ENCODE peak calls at places on chromosome 16, in seven cellular contexts. One of them, this sample, is unnamed. For H3K9me2, the result is how much of the 10 kb centered on the place peaks cover.

GRCh38 chr16:89396156-89396555 is 94.2 kb downstream of the ANKRD11 start:
- DNase-seq in GM23248: no peak
- DNase-seq in GM23338: no peak
- DNase-seq in MM.1S: no peak
- DNase-seq in PC-9: no peak
- DNase-seq in HCT116: no peak
- DNase-seq in PC-3: no peak
- DNase-seq in this sample: no peak

GRCh38 chr16:65012357-65012756 is 109.5 kb downstream of the CDH11 start:
- DNase-seq in PC-9: no peak
- DNase-seq in GM23248: peak
- DNase-seq in MM.1S: no peak
- DNase-seq in HCT116: no peak
- DNase-seq in GM23338: no peak
- DNase-seq in PC-3: no peak
- DNase-seq in this sample: no peak

GRCh38 chr16:28543072-28543471 is 4.3 kb upstream of the NUPR1 start:
- DNase-seq in PC-9: peak
- DNase-seq in PC-3: no peak
- DNase-seq in GM23338: no peak
- DNase-seq in HCT116: no peak
- DNase-seq in GM23248: no peak
- DNase-seq in MM.1S: no peak
- DNase-seq in this sample: no peak

GRCh38 chr16:10619271-10619849 is 39.0 kb upstream of the EMP2 start:
- DNase-seq in GM23338: peak
- DNase-seq in PC-3: no peak
- DNase-seq in GM23248: peak
- DNase-seq in MM.1S: no peak
- DNase-seq in HCT116: no peak
- DNase-seq in PC-9: peak
- DNase-seq in this sample: no peak

GRCh38 chr16:74449470-74449869 is 28.2 kb upstream of the CLEC18B start:
- DNase-seq in GM23338: no peak
- DNase-seq in GM23248: peak
- DNase-seq in PC-9: peak
- DNase-seq in PC-3: peak
- DNase-seq in HCT116: peak
- DNase-seq in MM.1S: no peak
- DNase-seq in this sample: peak

GRCh38 chr16:89248196-89249005 is 30.9 kb downstream of the ZNF778 start:
- DNase-seq in PC-9: no peak
- DNase-seq in GM23248: no peak
- DNase-seq in MM.1S: no peak
- DNase-seq in PC-3: no peak
- DNase-seq in GM23338: peak
- DNase-seq in HCT116: no peak
- DNase-seq in this sample: no peak

GRCh38 chr16:53745753-53746258 is 41.9 kb downstream of the FTO start:
- DNase-seq in PC-9: peak
- DNase-seq in HCT116: peak
- DNase-seq in GM23338: peak
- DNase-seq in GM23248: peak
- DNase-seq in PC-3: peak
- DNase-seq in MM.1S: no peak
- DNase-seq in this sample: no peak

GRCh38 chr16:29641561-29641960 is 21.5 kb upstream of the SPN start:
- DNase-seq in GM23338: no peak
- DNase-seq in MM.1S: no peak
- DNase-seq in PC-9: no peak
- DNase-seq in HCT116: no peak
- DNase-seq in GM23248: no peak
- DNase-seq in PC-3: no peak
- DNase-seq in this sample: no peak

GRCh38 chr16:83853834-83854233 is 45.1 kb upstream of the MLYCD start:
- DNase-seq in PC-9: no peak
- DNase-seq in PC-3: no peak
- DNase-seq in HCT116: no peak
- DNase-seq in MM.1S: no peak
- DNase-seq in GM23338: no peak
- DNase-seq in GM23248: no peak
- DNase-seq in this sample: no peak

GRCh38 chr16:17638134-17638533 is 167.4 kb upstream of the XYLT1 start:
- DNase-seq in MM.1S: no peak
- DNase-seq in GM23338: no peak
- DNase-seq in HCT116: no peak
- DNase-seq in GM23248: no peak
- DNase-seq in PC-9: no peak
- DNase-seq in PC-3: no peak
- DNase-seq in this sample: no peak

GRCh38 chr16:27894441-27894840 is 169.1 kb downstream of the GSG1L start:
- DNase-seq in PC-9: no peak
- DNase-seq in PC-3: no peak
- DNase-seq in HCT116: no peak
- DNase-seq in MM.1S: no peak
- DNase-seq in GM23338: no peak
- DNase-seq in GM23248: no peak
- DNase-seq in this sample: no peak

GRCh38 chr16:29148867-29149272 is 164.0 kb downstream of the LAT start:
- DNase-seq in HCT116: no peak
- DNase-seq in PC-3: no peak
- DNase-seq in MM.1S: no peak
- DNase-seq in GM23338: no peak
- DNase-seq in PC-9: no peak
- DNase-seq in GM23248: no peak
- DNase-seq in this sample: no peak

GRCh38 chr16:85286066-85286712 is 173.9 kb upstream of the CIBAR2 start:
- DNase-seq in GM23338: no peak
- DNase-seq in GM23248: peak
- DNase-seq in PC-3: no peak
- DNase-seq in HCT116: no peak
- DNase-seq in PC-9: no peak
- DNase-seq in MM.1S: no peak
- DNase-seq in this sample: no peak

GRCh38 chr16:71846443-71846842 is 667 bp downstream of the ATXN1L start:
- DNase-seq in GM23338: peak
- DNase-seq in PC-9: peak
- DNase-seq in HCT116: no peak
- DNase-seq in PC-3: no peak
- DNase-seq in MM.1S: peak
- DNase-seq in GM23248: peak
- DNase-seq in this sample: peak

GRCh38 chr16:22360963-22361659 is 13.3 kb downstream of the CDR2 start:
- DNase-seq in PC-3: no peak
- DNase-seq in GM23338: no peak
- DNase-seq in GM23248: no peak
- DNase-seq in HCT116: no peak
- DNase-seq in PC-9: no peak
- DNase-seq in MM.1S: peak
- DNase-seq in this sample: no peak

GRCh38 chr16:24610421-24610765 is 71.0 kb downstream of the RBBP6 start:
- DNase-seq in HCT116: no peak
- DNase-seq in GM23248: peak
- DNase-seq in PC-3: peak
- DNase-seq in MM.1S: no peak
- DNase-seq in GM23338: peak
- DNase-seq in PC-9: peak
- DNase-seq in this sample: peak

GRCh38 chr16:11104168-11105037 is 151.6 kb downstream of the SOCS1 start:
- DNase-seq in MM.1S: no peak
- DNase-seq in PC-3: no peak
- DNase-seq in GM23338: no peak
- DNase-seq in HCT116: no peak
- DNase-seq in GM23248: no peak
- DNase-seq in PC-9: no peak
- DNase-seq in this sample: no peak

GRCh38 chr16:50153648-50154368 is 702 bp downstream of the TENT4B start:
- DNase-seq in GM23248: peak
- DNase-seq in HCT116: no peak
- DNase-seq in MM.1S: peak
- DNase-seq in GM23338: peak
- DNase-seq in PC-3: peak
- DNase-seq in PC-9: peak
- DNase-seq in this sample: no peak

DNA sequence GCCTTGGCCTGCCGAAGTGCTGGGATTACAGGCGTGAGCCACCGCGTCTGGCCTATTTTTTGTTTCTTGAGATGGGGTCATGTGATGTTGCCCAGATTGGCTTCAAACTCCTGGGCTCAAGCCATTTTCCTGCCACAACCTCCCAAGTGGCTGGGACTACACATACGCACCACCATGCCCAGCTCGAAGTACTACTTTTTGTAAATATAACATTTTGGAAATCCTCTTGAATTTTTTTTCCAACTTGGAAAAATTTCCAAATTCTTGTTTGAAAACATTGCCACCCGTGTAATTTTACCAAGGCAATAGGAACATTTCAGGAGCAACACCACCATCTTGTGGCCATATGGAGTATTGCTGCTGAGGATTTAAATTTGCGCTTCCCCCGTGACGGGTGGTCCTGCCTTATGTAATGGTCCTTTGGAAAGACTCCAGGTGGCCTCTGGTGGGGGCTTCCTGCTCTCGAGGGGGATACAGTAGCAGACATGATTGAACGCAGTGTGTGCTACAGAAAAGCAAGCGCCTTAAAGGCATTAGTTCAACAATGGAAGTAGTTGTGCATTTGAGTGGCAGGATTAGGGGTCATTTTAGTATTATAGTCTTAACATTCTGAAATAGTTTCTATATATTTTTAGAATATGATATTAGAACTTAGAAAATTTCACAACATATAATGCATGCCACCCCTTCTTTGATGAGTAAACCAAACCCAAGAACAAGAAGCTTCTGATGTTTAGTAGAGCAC is 8.0 kb downstream of the FLYWCH1 start:
- DNase-seq in PC-9: peak
- DNase-seq in PC-3: peak
- DNase-seq in GM23338: peak
- DNase-seq in MM.1S: peak
- DNase-seq in HCT116: peak
- DNase-seq in GM23248: peak
- DNase-seq in this sample: peak
- H3K9me2 ChIP-seq in PC-9: under half
- H3K9me2 ChIP-seq in PC-3: under half
- H3K9me2 ChIP-seq in GM23338: under half
- H3K9me2 ChIP-seq in MM.1S: under half
- H3K9me2 ChIP-seq in HCT116: under half
- H3K9me2 ChIP-seq in GM23248: under half
- H3K9me2 ChIP-seq in this sample: under half

DNA sequence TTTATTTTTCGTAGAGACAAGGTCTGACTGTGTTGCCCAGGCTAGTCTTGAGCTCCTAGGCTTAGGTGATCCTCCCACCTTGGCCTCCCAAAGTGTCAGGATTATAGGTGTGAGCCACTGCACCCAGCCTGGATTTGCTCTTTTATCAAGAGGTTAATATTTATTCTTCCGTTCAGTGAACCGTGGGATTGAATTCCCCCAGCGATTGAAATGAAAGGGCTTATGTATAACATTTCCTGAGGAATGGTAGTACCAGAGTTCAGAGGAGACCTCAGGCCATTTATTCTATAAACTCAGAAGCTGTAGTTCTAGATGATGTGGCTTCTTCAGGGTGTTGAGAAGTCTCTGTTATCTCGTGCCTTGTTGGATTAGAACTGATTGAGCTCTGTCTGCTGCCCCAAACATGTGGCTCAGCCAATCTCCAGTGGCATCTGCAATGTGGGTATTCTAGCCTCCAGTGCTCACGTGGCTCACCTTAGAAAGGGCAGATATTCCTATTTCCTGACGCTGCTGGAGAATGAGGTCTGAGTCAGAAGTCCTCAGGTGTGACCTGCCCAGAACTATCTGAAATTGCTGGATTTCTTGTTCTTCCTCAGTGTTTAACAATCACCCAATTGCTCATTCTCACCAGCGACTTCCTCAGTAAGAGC is 22.5 kb downstream of the HMOX2 start:
- DNase-seq in MM.1S: no peak
- DNase-seq in HCT116: no peak
- DNase-seq in GM23338: no peak
- DNase-seq in PC-3: peak
- DNase-seq in GM23248: no peak
- DNase-seq in PC-9: peak
- DNase-seq in this sample: no peak
- TF ChIP-seq EZH2 in MM.1S: no peak
- TF ChIP-seq EZH2 in HCT116: no peak
- TF ChIP-seq EZH2 in GM23338: no peak
- TF ChIP-seq EZH2 in PC-3: no peak
- TF ChIP-seq EZH2 in GM23248: no peak
- TF ChIP-seq EZH2 in PC-9: no peak
- TF ChIP-seq EZH2 in this sample: no peak

DNA sequence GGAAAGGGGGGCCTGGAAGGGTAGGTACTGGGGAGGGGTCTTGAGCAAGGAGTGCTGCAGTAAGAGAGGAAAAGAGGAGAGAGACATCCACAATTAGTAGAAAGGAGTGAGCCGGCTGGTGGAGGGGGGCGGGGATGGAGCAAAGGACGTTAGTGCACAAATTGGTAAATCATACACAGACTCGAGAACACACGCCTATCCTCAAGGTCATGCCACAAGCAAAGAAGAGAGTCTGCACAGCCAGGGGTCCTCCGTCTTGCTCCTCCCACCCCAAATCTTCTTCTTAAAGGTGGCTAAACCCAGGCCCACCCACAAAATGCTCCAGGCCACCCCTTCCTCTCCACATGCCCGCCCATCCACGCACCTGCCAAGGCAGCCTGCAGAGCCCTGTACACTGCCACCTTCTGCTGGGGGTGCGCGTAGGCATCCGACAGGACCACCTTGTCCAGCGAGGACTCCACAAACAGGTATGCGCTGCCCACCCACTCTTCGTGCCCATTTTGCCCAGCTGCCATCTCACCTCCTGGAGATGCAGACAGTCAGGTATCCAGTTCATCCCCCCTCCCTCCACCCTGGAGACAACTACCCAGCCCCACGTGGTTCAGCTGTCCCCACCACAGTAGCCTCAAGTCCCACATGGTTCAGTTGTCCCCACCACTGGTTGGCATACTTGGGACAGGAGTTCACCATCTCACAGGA is 3.4 kb downstream of the TRADD start:
- DNase-seq in GM23338: no peak
- DNase-seq in PC-3: no peak
- DNase-seq in MM.1S: no peak
- DNase-seq in GM23248: no peak
- DNase-seq in HCT116: no peak
- DNase-seq in PC-9: no peak
- DNase-seq in this sample: no peak
- H3K9me2 ChIP-seq in GM23338: under half
- H3K9me2 ChIP-seq in PC-3: under half
- H3K9me2 ChIP-seq in MM.1S: under half
- H3K9me2 ChIP-seq in GM23248: under half
- H3K9me2 ChIP-seq in HCT116: under half
- H3K9me2 ChIP-seq in PC-9: under half
- H3K9me2 ChIP-seq in this sample: under half

DNA sequence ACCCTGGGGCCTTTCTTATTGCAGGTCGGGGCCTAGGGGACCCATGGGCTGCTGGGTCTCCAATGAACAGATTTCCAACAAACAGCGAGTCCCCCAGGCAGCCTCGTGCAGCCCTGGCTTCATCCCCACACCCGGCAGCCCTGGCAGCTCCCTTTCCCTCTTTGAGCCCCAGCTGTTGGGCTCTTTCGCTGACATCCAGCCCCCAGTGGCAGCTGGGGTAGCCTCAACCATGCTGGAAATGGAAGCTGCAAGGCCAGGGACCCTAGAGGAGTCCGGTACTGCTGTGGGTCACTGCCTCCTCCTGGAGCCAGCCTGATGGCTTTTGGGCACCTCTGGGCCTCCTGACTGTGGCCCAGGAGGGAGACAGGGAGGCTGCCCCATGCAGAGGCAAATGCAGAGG is 5.9 kb downstream of the RPUSD1 start:
- DNase-seq in PC-9: no peak
- DNase-seq in GM23248: no peak
- DNase-seq in HCT116: no peak
- DNase-seq in GM23338: no peak
- DNase-seq in MM.1S: no peak
- DNase-seq in PC-3: no peak
- DNase-seq in this sample: no peak
- TF ChIP-seq EZH2 in PC-9: no peak
- TF ChIP-seq EZH2 in GM23248: no peak
- TF ChIP-seq EZH2 in HCT116: no peak
- TF ChIP-seq EZH2 in GM23338: no peak
- TF ChIP-seq EZH2 in MM.1S: no peak
- TF ChIP-seq EZH2 in PC-3: no peak
- TF ChIP-seq EZH2 in this sample: no peak